ENCODE peak calls at places on chromosomes 3 and 15, in four cellular contexts. Z is hepatocyte, M is neural progenitor cell, V is MM.1S. L is an unnamed sample.

GRCh38 chr3:133468251-133468721 is 68.4 kb downstream of the BFSP2 start:
- DNase-seq in Z (no peak), M (no peak), V (peak), L (no peak)

GRCh38 chr3:159950156-159950898 is 38.3 kb upstream of the IL12A start:
- DNase-seq in Z (no peak), M (no peak), V (no peak), L (no peak)

GRCh38 chr15:94844188-94844532 is 612.8 kb downstream of the MCTP2 start:
- DNase-seq in M (no peak), V (no peak), Z (no peak), L (no peak)

GRCh38 chr3:120487079-120487693 is 36.4 kb upstream of the FSTL1 start:
- DNase-seq in M (no peak), V (no peak), Z (no peak), L (no peak)

GRCh38 chr3:42647821-42648459 is 5.6 kb upstream of the ZBTB47 start:
- DNase-seq in M (peak), Z (no peak), V (no peak), L (no peak)

GRCh38 chr15:98823012-98823458 is 174.7 kb downstream of the IGF1R start:
- DNase-seq in Z (peak), V (no peak), M (peak), L (no peak)

GRCh38 chr3:149765762-149766334 is 13.6 kb upstream of the COMMD2 start:
- DNase-seq in Z (peak), V (peak), M (peak), L (no peak)

GRCh38 chr3:113441051-113441770 is at the start of gene CFAP44:
- DNase-seq in V (no peak), Z (peak), M (peak), L (no peak)

GRCh38 chr3:117626577-117626976 is 917.0 kb downstream of the TUSC7 start:
- DNase-seq in V (no peak), Z (no peak), M (no peak), L (no peak)

GRCh38 chr3:138916824-138917223 is 30.1 kb downstream of the FOXL2 start:
- DNase-seq in V (no peak), Z (no peak), M (no peak), L (no peak)

GRCh38 chr3:42119558-42120355 is 28.6 kb downstream of the TRAK1 start:
- DNase-seq in M (no peak), V (no peak), Z (no peak), L (no peak)

GRCh38 chr3:129419476-129419875 is 9.0 kb downstream of the EFCAB12 start:
- DNase-seq in M (no peak), V (no peak), Z (no peak), L (no peak)

GRCh38 chr3:43379343-43379742 is 93.0 kb downstream of the SNRK start:
- DNase-seq in Z (no peak), M (no peak), V (no peak), L (no peak)

GRCh38 chr15:33722673-33723015 is 245.7 kb upstream of the CHRM5 start:
- DNase-seq in M (no peak), V (no peak), Z (no peak), L (no peak)

GRCh38 chr15:42465520-42466259 is 25.3 kb downstream of the ZNF106 start:
- DNase-seq in M (no peak), V (no peak), Z (no peak), L (no peak)

GRCh38 chr15:77657629-77658238 is 25.0 kb upstream of the LINGO1 start:
- DNase-seq in V (no peak), Z (no peak), M (no peak), L (no peak)

GRCh38 chr3:109926376-109926775 is 589.0 kb upstream of the DPPA4 start:
- DNase-seq in Z (no peak), V (no peak), M (no peak), L (no peak)

GRCh38 chr3:44419923-44420650 is 57.4 kb downstream of the ZNF445 start:
- DNase-seq in V (no peak), M (no peak), Z (no peak), L (no peak)

GRCh38 chr15:99977945-99978344 is 244.7 kb upstream of the LYSMD4 start:
- DNase-seq in Z (no peak), M (no peak), V (no peak), L (no peak)

GRCh38 chr3:53721187-53721946 is 124.9 kb downstream of the CHDH start:
- DNase-seq in M (peak), V (no peak), Z (no peak), L (no peak)

GRCh38 chr3:58640700-58641372 is 25.7 kb downstream of the FAM3D start:
- DNase-seq in V (peak), Z (peak), M (peak), L (peak)

GRCh38 chr3:191962324-191962723 is 501.4 kb downstream of the PYDC2 start:
- DNase-seq in M (no peak), Z (no peak), V (no peak), L (no peak)

GRCh38 chr15:89121414-89121813 is 33.2 kb downstream of the ABHD2 start:
- DNase-seq in Z (peak), M (no peak), V (no peak), L (no peak)

GRCh38 chr15:74983725-74984231 is 11.6 kb upstream of the SCAMP5 start:
- DNase-seq in Z (no peak), M (no peak), V (peak), L (no peak)

GRCh38 chr15:51024735-51025453 is 69.8 kb downstream of the TNFAIP8L3 start:
- DNase-seq in M (no peak), Z (no peak), V (no peak), L (no peak)

GRCh38 chr3:198107840-198108734 is 148.1 kb downstream of the LMLN start:
- DNase-seq in M (peak), V (no peak), Z (no peak), L (no peak)

GRCh38 chr3:132773071-132773619 is 50.9 kb upstream of the NPHP3 start:
- DNase-seq in M (peak), V (no peak), Z (no peak), L (no peak)

DNA sequence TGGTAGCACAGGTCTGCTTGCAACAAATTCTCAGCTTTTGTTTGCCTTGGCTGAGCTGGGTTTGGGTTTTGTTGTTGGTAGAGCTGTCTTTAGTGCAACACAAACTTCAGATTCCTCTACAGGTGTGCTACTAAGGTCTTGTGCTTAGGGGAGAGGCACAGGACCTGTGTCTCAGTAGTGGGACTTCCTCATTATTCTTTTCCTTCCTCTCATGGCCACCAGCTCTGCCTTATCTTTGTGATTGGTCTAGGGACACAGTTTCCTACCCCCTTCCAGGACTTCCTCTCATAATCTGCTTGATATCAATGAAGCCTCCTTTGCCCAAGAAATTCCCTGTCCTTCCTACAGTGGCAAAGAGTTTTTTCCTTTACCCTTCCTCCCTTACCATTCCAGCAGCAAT is 24.9 kb upstream of the DNAAF4 start:
- DNase-seq in V (no peak), M (no peak), Z (no peak), L (no peak)
- TF ChIP-seq EZH2phosphoT487 in V (no peak), M (no peak), Z (no peak), L (no peak)

GRCh38 chr3:35932995-35933394 is 293.7 kb downstream of the ARPP21 start:
- DNase-seq in V (no peak), Z (no peak), M (no peak), L (peak)
- TF ChIP-seq EZH2phosphoT487 in V (no peak), Z (no peak), M (no peak), L (no peak)

GRCh38 chr3:16884084-16884747 is 539 bp upstream of the PLCL2 start:
- DNase-seq in Z (peak), V (peak), M (peak), L (no peak)
- TF ChIP-seq EZH2phosphoT487 in Z (no peak), V (no peak), M (no peak), L (no peak)

GRCh38 chr15:87844031-87844430 is 412.5 kb downstream of the NTRK3 start:
- DNase-seq in Z (no peak), M (no peak), V (no peak), L (no peak)
- TF ChIP-seq EZH2phosphoT487 in Z (no peak), M (no peak), V (no peak), L (no peak)